ENCODE peak calls at places on chromosomes 1 and 21, in four cellular contexts. L is breast epithelium, J is transverse colon, C is colonic mucosa. K is an unnamed sample. For H3K4me1, the result is how much of the 10 kb centered on the place peaks cover.

GRCh38 chr21:40531421-40531820 is 315.5 kb downstream of the DSCAM start:
- DNase-seq in L (no peak), J (no peak), C (no peak), K (no peak)

GRCh38 chr1:24152631-24153494 is 9.9 kb upstream of the IL22RA1 start:
- DNase-seq in L (no peak), J (no peak), C (no peak), K (no peak)

GRCh38 chr1:153985984-153986761 is at the start of gene RAB13:
- DNase-seq in L (peak), J (peak), C (peak), K (peak)

GRCh38 chr1:157369808-157370521 is 182.3 kb downstream of the FCRL5 start:
- DNase-seq in L (peak), J (peak), C (peak), K (no peak)

GRCh38 chr1:156476501-156477298 is 23.9 kb downstream of the MEF2D start:
- DNase-seq in L (no peak), J (no peak), C (no peak), K (peak)

GRCh38 chr21:45166931-45167330 is 92.6 kb downstream of the ADARB1 start:
- DNase-seq in L (no peak), J (no peak), C (no peak), K (no peak)

GRCh38 chr1:156750191-156750931 is 1.1 kb downstream of the HDGF start:
- DNase-seq in L (peak), J (peak), C (peak), K (peak)

GRCh38 chr1:218369688-218370511 is 24.8 kb downstream of the TGFB2 start:
- DNase-seq in L (no peak), J (no peak), C (no peak), K (no peak)

GRCh38 chr21:36927718-36928117 is 38.8 kb downstream of the HLCS start:
- DNase-seq in L (peak), J (peak), C (peak), K (peak)

GRCh38 chr1:196651637-196652215 is at the start of gene CFH:
- DNase-seq in L (no peak), J (no peak), C (no peak), K (no peak)

GRCh38 chr1:14143777-14144176 is 443.8 kb downstream of the PRDM2 start:
- DNase-seq in L (no peak), J (no peak), C (no peak), K (no peak)

GRCh38 chr1:180921386-180921785 is 8.7 kb downstream of the KIAA1614 start:
- DNase-seq in L (no peak), J (no peak), C (no peak), K (no peak)

GRCh38 chr1:184368354-184368753 is 18.5 kb upstream of the C1orf21 start:
- DNase-seq in L (no peak), J (no peak), C (no peak), K (no peak)

GRCh38 chr1:206714331-206715058 is 29.8 kb downstream of the MAPKAPK2 start:
- DNase-seq in L (peak), J (peak), C (peak), K (no peak)

GRCh38 chr1:184112176-184112948 is 60.8 kb downstream of the TSEN15 start:
- DNase-seq in L (no peak), J (no peak), C (no peak), K (no peak)

GRCh38 chr1:152502496-152503180 is 8.0 kb upstream of the LCE5A start:
- DNase-seq in L (no peak), J (no peak), C (no peak), K (no peak)

GRCh38 chr1:206808615-206809014 is 36.3 kb upstream of the IL10 start:
- DNase-seq in L (no peak), J (peak), C (no peak), K (no peak)

GRCh38 chr1:91450260-91450659 is 45.6 kb upstream of the HFM1 start:
- DNase-seq in L (no peak), J (no peak), C (no peak), K (no peak)

GRCh38 chr1:92755541-92756351 is 29.2 kb downstream of the EVI5 start:
- DNase-seq in L (no peak), J (no peak), C (no peak), K (no peak)

GRCh38 chr1:77347646-77348045 is 65.8 kb downstream of the AK5 start:
- DNase-seq in L (no peak), J (no peak), C (no peak), K (no peak)

GRCh38 chr1:214224605-214225354 is 56.2 kb upstream of the SMYD2 start:
- DNase-seq in L (no peak), J (no peak), C (no peak), K (peak)

GRCh38 chr1:228158690-228159665 is 6.6 kb upstream of the IBA57 start:
- DNase-seq in L (no peak), J (no peak), C (no peak), K (no peak)

GRCh38 chr1:156282143-156282478 is 514 bp downstream of the SMG5 start:
- DNase-seq in L (peak), J (no peak), C (peak), K (no peak)

GRCh38 chr1:214282696-214283225 is 1.8 kb downstream of the SMYD2 start:
- DNase-seq in L (no peak), J (no peak), C (no peak), K (no peak)

GRCh38 chr1:107058245-107059032 is 2.0 kb downstream of the PRMT6 start:
- DNase-seq in L (no peak), J (no peak), C (no peak), K (no peak)

GRCh38 chr1:246608616-246609376 is 42.5 kb downstream of the CNST start:
- DNase-seq in L (peak), J (peak), C (peak), K (peak)

GRCh38 chr1:108852541-108852940 is 4.4 kb downstream of the AKNAD1 start:
- DNase-seq in L (no peak), J (no peak), C (no peak), K (no peak)

GRCh38 chr1:75203415-75204277 is 69.5 kb downstream of the LHX8 start:
- DNase-seq in L (no peak), J (no peak), C (no peak), K (no peak)
- TF ChIP-seq CTCF in L (peak), J (peak), C (peak), K (peak)

DNA sequence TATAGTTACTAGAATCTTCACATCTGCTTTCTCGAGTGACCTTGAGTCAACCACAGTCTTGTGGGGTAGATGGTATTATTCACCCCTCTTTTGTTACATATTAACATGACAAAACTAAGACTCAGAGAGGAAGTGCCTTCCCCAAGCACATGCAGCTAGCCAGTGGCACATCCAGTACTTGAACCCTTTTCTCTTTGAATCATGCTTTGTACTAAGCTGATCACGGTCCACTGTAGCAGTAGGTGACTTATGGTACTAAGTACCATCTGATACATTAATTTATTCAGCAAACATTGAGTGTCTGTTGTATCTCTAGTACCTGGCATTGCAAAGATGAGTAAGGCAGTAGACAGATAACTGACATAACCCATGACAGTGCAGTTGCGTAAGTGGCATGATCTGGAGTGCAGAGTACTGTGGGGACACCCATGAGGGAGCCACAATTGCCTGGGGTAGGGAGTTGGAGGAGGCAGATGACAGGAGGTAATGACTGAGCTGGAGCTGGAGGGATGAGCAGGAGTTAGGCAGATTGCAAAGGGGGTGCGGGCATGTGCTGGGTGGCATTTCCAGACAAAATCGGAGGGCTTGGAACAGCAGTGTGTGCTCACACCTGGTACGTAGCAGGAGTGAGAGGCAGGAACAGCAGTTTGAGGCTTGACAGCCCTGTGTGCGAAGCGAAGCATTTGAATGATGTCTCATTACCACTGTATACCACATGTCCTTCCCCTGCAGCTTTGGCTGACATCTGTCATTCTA is 29.8 kb downstream of the UCK2 start:
- DNase-seq in L (no peak), J (no peak), C (peak), K (no peak)
- H3K4me1 ChIP-seq in L (under half), J (half or more), C (under half), K (half or more)

GRCh38 chr21:38236232-38236631 is 20.6 kb upstream of the KCNJ15 start:
- DNase-seq in L (no peak), J (no peak), C (no peak), K (no peak)
- TF ChIP-seq CTCF in L (no peak), J (no peak), C (no peak), K (no peak)

GRCh38 chr1:56547977-56548376 is 31.4 kb downstream of the PLPP3 start:
- DNase-seq in L (peak), J (peak), C (peak), K (peak)
- H3K4me1 ChIP-seq in L (under half), J (under half), C (under half), K (half or more)

DNA sequence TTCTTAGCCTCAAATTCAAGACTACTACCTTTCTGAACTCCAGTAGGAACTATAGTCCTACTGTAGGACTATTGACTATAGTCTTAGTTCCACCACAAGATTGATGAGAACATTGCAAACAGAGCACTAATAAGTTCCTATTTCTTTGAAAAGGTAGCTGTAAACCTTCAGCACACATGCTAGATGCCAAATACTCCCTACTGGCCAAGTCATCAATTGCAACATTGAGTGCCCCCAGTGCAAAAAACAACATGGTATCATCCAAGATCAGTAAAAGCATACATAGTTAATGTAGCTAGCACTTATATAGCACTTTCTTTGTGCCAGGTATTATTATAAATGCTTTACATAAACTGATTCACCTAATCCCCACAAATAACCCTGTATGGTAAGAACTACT is 99.8 kb downstream of the MRPL39 start:
- DNase-seq in L (no peak), J (no peak), C (no peak), K (no peak)
- TF ChIP-seq CTCF in L (no peak), J (no peak), C (no peak), K (no peak)

K was measured in psoas muscle.